ENCODE peak calls at places on chromosomes 16 and 17, in four cellular contexts. One of them, this sample, is unnamed.

GRCh38 chr17:28967240-28968135 is 16.2 kb upstream of the PHF12 start:
- DNase-seq in prostate gland: no peak
- DNase-seq in A549: no peak
- DNase-seq in uterus: no peak
- DNase-seq in this sample: peak

GRCh38 chr16:50814541-50814940 is 72.7 kb downstream of the CYLD start:
- DNase-seq in prostate gland: no peak
- DNase-seq in A549: no peak
- DNase-seq in uterus: no peak
- DNase-seq in this sample: no peak

GRCh38 chr17:31598388-31598760 is 206.9 kb downstream of the RAB11FIP4 start:
- DNase-seq in prostate gland: no peak
- DNase-seq in A549: no peak
- DNase-seq in uterus: no peak
- DNase-seq in this sample: no peak

GRCh38 chr16:10868562-10869469 is 8.2 kb upstream of the CIITA start:
- DNase-seq in prostate gland: no peak
- DNase-seq in A549: no peak
- DNase-seq in uterus: no peak
- DNase-seq in this sample: peak

GRCh38 chr17:32253117-32253611 is 12.5 kb upstream of the RHBDL3 start:
- DNase-seq in prostate gland: peak
- DNase-seq in A549: peak
- DNase-seq in uterus: peak
- DNase-seq in this sample: peak

GRCh38 chr16:8048433-8048832 is 541.9 kb downstream of the TMEM114 start:
- DNase-seq in prostate gland: no peak
- DNase-seq in A549: no peak
- DNase-seq in uterus: no peak
- DNase-seq in this sample: no peak

GRCh38 chr17:83185023-83186002 is 105.9 kb downstream of the METRNL start:
- DNase-seq in prostate gland: no peak
- DNase-seq in A549: no peak
- DNase-seq in uterus: no peak
- DNase-seq in this sample: no peak

GRCh38 chr16:78792952-78793351 is 693.5 kb downstream of the WWOX start:
- DNase-seq in prostate gland: no peak
- DNase-seq in A549: no peak
- DNase-seq in uterus: no peak
- DNase-seq in this sample: no peak

GRCh38 chr17:65398036-65398787 is 163.2 kb downstream of the AXIN2 start:
- DNase-seq in prostate gland: no peak
- DNase-seq in A549: no peak
- DNase-seq in uterus: no peak
- DNase-seq in this sample: no peak

GRCh38 chr16:67183284-67183626 is 508 bp downstream of the MATCAP1 start:
- DNase-seq in prostate gland: no peak
- DNase-seq in A549: no peak
- DNase-seq in uterus: no peak
- DNase-seq in this sample: no peak

GRCh38 chr16:85396879-85397871 is 215.9 kb upstream of the GSE1 start:
- DNase-seq in prostate gland: no peak
- DNase-seq in A549: peak
- DNase-seq in uterus: no peak
- DNase-seq in this sample: peak

GRCh38 chr17:77404812-77405581 is 264.2 kb downstream of the SEC14L1 start:
- DNase-seq in prostate gland: no peak
- DNase-seq in A549: no peak
- DNase-seq in uterus: peak
- DNase-seq in this sample: peak

DNA sequence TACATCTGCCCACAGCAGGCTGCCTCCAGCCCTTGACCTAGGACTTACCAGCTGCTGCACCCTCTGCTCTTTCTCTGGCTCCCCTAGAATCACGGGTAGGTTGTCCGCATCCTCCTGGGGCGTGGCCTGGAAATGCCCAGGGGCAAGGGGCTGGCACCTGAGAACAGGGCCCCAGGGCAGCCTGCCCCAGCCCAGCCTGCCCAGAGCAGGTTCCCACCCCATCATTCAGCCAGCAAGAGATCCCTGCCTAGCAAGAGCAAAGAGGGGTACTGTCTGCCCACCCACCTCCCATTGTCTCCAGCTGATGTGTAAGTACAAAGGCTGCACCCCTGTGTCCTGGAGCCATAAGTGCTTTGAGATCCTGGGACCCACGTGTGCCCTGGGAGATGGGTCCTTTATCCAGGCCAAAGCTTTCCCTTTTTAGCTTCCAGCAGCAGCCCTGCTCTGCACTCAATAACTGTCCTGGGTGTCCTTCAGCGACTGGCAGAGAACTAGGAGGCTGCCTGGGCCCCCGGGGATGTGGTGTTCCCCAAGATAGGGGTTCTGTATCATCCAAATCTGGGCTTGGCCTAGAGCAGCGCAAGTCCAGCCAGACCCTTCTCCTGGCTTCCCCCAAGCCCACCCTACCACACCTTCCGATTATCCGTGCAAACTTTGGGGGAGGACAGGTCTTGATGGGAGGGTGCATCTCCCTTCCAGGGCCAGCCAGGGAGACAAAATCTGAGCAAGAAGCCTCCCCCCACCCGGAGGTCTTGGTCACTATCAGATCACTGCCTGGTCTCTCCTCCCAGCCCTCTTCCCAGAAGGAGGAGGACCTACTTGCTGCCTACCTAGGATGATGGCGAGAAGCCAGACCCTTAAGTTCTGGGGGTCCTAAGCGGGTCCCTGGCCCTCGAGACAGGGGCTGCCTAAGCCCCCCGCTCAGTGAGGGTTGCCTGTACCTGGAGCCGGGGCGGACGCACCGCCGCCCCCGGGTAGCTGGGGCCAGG is 4.9 kb downstream of the TSPOAP1 start:
- DNase-seq in prostate gland: no peak
- DNase-seq in A549: no peak
- DNase-seq in uterus: no peak
- DNase-seq in this sample: peak
- H3K4me3 ChIP-seq in prostate gland: peak
- H3K4me3 ChIP-seq in A549: no peak
- H3K4me3 ChIP-seq in uterus: peak
- H3K4me3 ChIP-seq in this sample: no peak

GRCh38 chr17:8382052-8382879 is 727 bp downstream of the RPL26 start:
- DNase-seq in prostate gland: no peak
- DNase-seq in A549: no peak
- DNase-seq in uterus: no peak
- DNase-seq in this sample: no peak

GRCh38 chr17:8382880-8383142 is 182 bp downstream of the RPL26 start:
- DNase-seq in prostate gland: no peak
- DNase-seq in A549: no peak
- DNase-seq in uterus: no peak
- DNase-seq in this sample: no peak

GRCh38 chr17:8380049-8380448 is 2.9 kb downstream of the RPL26 start:
- DNase-seq in prostate gland: no peak
- DNase-seq in A549: no peak
- DNase-seq in uterus: no peak
- DNase-seq in this sample: no peak

GRCh38 chr17:8384801-8385335 is 1.9 kb upstream of the RPL26 start:
- DNase-seq in prostate gland: no peak
- DNase-seq in A549: peak
- DNase-seq in uterus: no peak
- DNase-seq in this sample: no peak

GRCh38 chr17:8383143-8383974 is at the start of gene RPL26:
- DNase-seq in prostate gland: peak
- DNase-seq in A549: peak
- DNase-seq in uterus: peak
- DNase-seq in this sample: peak
- TF ChIP-seq POLR2A in prostate gland: peak
- TF ChIP-seq POLR2A in A549: peak
- TF ChIP-seq POLR2A in uterus: peak
- TF ChIP-seq POLR2A in this sample: peak

GRCh38 chr17:76078859-76079576 is at the start of gene ZACN:
- DNase-seq in prostate gland: no peak
- DNase-seq in A549: no peak
- DNase-seq in uterus: no peak
- DNase-seq in this sample: no peak
- H3K4me3 ChIP-seq in prostate gland: no peak
- H3K4me3 ChIP-seq in A549: no peak
- H3K4me3 ChIP-seq in uterus: no peak
- H3K4me3 ChIP-seq in this sample: no peak

GRCh38 chr16:57091990-57092785 is at the start of gene CPNE2:
- DNase-seq in prostate gland: peak
- DNase-seq in A549: peak
- DNase-seq in uterus: peak
- DNase-seq in this sample: peak
- TF ChIP-seq POLR2A in prostate gland: no peak
- TF ChIP-seq POLR2A in A549: peak
- TF ChIP-seq POLR2A in uterus: peak
- TF ChIP-seq POLR2A in this sample: no peak

This sample was measured in spleen.